ENCODE peak calls at places on chromosomes 13 and 19, in six cellular contexts. J is right atrium auricular region, H is fibroblast of lung, B is right lobe of liver, S is adrenal gland, M is PC-9. L is an unnamed sample. For H3K4me1, the result is how much of the 10 kb centered on the place peaks cover.

GRCh38 chr13:101545521-101545920 is 93.0 kb downstream of the ITGBL1 start:
- DNase-seq in J (no peak), H (peak), B (no peak), S (no peak), M (no peak), L (no peak)

GRCh38 chr13:87123987-87124784 is 547.0 kb upstream of the SLITRK5 start:
- DNase-seq in J (no peak), H (peak), B (no peak), S (no peak), M (peak), L (no peak)

GRCh38 chr19:1945899-1946298 is 4.9 kb downstream of the CSNK1G2 start:
- DNase-seq in J (no peak), H (no peak), B (peak), S (peak), M (no peak), L (peak)

GRCh38 chr19:7426986-7427385 is 61.8 kb downstream of the PEX11G start:
- DNase-seq in J (no peak), H (no peak), B (no peak), S (no peak), M (no peak), L (no peak)

GRCh38 chr19:29188704-29189375 is 24.1 kb downstream of the UQCRFS1 start:
- DNase-seq in J (no peak), H (peak), B (no peak), S (no peak), M (no peak), L (no peak)

GRCh38 chr13:33188093-33188882 is 97.3 kb downstream of the STARD13 start:
- DNase-seq in J (no peak), H (no peak), B (no peak), S (no peak), M (no peak), L (no peak)

GRCh38 chr13:113499936-113500335 is 9.4 kb upstream of the DCUN1D2 start:
- DNase-seq in J (no peak), H (peak), B (no peak), S (no peak), M (no peak), L (no peak)

GRCh38 chr13:113566227-113566561 is 18.4 kb upstream of the TFDP1 start:
- DNase-seq in J (peak), H (no peak), B (no peak), S (peak), M (no peak), L (no peak)

GRCh38 chr19:2634228-2634951 is 68.1 kb downstream of the GNG7 start:
- DNase-seq in J (peak), H (peak), B (peak), S (no peak), M (no peak), L (no peak)

GRCh38 chr13:88000239-88000638 is 329.1 kb downstream of the SLITRK5 start:
- DNase-seq in J (no peak), H (no peak), B (no peak), S (no peak), M (no peak), L (no peak)

GRCh38 chr13:28850226-28850625 is 30.1 kb downstream of the MTUS2 start:
- DNase-seq in J (no peak), H (no peak), B (no peak), S (no peak), M (no peak), L (no peak)

GRCh38 chr19:41399091-41399490 is 1.5 kb downstream of the BCKDHA start:
- DNase-seq in J (no peak), H (no peak), B (no peak), S (no peak), M (no peak), L (no peak)

GRCh38 chr13:50078512-50079277 is 63.5 kb downstream of the KCNRG start:
- DNase-seq in J (no peak), H (peak), B (no peak), S (no peak), M (no peak), L (no peak)

GRCh38 chr13:52738719-52739467 is 727 bp downstream of the CNMD start:
- DNase-seq in J (no peak), H (no peak), B (no peak), S (no peak), M (no peak), L (no peak)

GRCh38 chr19:23882493-23882892 is 32.2 kb upstream of the ZNF726 start:
- DNase-seq in J (no peak), H (no peak), B (no peak), S (no peak), M (no peak), L (no peak)

GRCh38 chr19:6958786-6959185 is 62.4 kb downstream of the MBD3L2B start:
- DNase-seq in J (no peak), H (no peak), B (no peak), S (no peak), M (no peak), L (no peak)

DNA sequence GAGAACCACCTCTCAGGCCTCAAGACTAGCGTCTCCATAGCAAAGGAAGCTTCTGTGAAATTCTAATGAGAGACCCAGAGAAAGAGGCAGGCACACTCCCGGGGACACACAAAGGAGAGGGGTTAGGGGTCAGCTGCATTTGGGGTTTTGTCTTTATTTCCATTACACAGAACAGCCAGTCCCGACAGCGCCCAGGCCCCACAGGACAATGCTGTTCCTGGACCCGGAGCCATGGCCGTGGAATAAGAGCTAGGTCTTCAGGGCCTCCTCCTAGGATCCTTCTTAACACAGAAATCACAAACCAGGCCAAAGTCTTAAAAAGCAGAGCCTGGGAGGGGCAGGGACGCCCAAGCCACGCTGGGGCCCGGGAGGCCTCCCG is 22.8 kb downstream of the KCTD15 start:
- DNase-seq in J (no peak), H (no peak), B (no peak), S (no peak), M (no peak), L (no peak)
- H3K4me3 ChIP-seq in J (peak), H (peak), B (peak), S (no peak), M (peak), L (peak)

GRCh38 chr19:50417138-50417849 is 1.4 kb upstream of the SPIB start:
- DNase-seq in J (no peak), H (no peak), B (no peak), S (no peak), M (no peak), L (peak)

GRCh38 chr19:50415661-50416033 is 3.1 kb upstream of the SPIB start:
- DNase-seq in J (no peak), H (no peak), B (no peak), S (peak), M (no peak), L (peak)

GRCh38 chr19:50416815-50417137 is 2.0 kb upstream of the SPIB start:
- DNase-seq in J (no peak), H (no peak), B (no peak), S (no peak), M (no peak), L (no peak)

GRCh38 chr19:50414850-50415660 is 3.7 kb upstream of the SPIB start:
- DNase-seq in J (peak), H (peak), B (peak), S (peak), M (no peak), L (peak)

DNA sequence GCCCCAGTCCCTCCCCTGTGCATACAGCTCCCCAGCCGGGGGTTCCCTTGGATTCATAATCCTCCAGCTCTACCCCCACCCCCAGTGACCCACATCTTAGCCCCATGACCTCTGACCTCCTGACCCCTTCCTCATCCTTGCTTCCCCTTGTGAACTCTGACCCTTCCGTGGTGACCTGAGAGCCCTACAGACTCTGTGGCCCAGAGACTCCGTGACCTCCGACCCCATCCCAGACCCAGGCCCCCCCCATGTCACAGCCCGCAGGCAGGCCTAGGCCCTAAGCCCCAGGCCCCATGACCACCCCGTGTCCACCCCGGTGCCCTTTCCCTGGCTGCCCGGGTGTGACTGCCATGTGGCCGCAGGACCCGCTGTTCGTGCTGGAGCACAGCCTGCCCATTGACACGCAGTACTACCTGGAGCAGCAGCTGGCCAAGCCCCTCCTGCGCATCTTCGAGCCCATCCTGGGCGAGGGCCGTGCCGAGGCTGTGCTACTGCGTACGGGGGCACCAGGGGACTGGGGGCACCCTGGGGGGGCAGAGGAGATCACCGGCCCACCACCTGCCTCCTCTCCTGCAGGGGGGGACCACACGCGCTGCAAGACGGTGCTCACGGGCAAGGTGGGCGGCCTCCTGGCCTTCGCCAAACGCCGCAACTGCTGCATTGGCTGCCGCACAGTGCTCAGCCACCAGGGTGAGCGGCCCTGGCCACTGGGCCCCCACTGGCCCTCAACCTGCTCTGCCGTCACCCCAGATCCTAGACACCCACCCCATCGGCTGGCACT is 2.5 kb upstream of the SPIB start:
- DNase-seq in J (no peak), H (no peak), B (no peak), S (no peak), M (no peak), L (no peak)
- TF ChIP-seq CTCF in J (no peak), H (no peak), B (no peak), S (no peak), M (no peak), L (no peak)

GRCh38 chr19:18475004-18475453 is 37.1 kb upstream of the ISYNA1 start:
- DNase-seq in J (no peak), H (no peak), B (no peak), S (no peak), M (no peak), L (no peak)
- H3K4me1 ChIP-seq in J (half or more), H (under half), B (under half), S (under half), M (under half), L (under half)

GRCh38 chr13:21139374-21139773 is 37.0 kb downstream of the SKA3 start:
- DNase-seq in J (no peak), H (no peak), B (no peak), S (peak), M (no peak), L (no peak)
- H3K4me3 ChIP-seq in J (peak), H (peak), B (peak), S (no peak), M (peak), L (no peak)

GRCh38 chr19:13825489-13826475 is 30.5 kb downstream of the ZSWIM4 start:
- DNase-seq in J (no peak), H (no peak), B (no peak), S (no peak), M (no peak), L (no peak)
- TF ChIP-seq CTCF in J (no peak), H (no peak), B (no peak), S (no peak), M (peak), L (no peak)